ENCODE peak calls at places on chromosomes 11 and 22, in five cellular contexts. I is neuronal stem cell, Z is spleen, Q is NCI-H1417, N is myocyte. W is an unnamed sample.
A peak's percentile ranks its signal among the peaks of the same experiment; 100 is the strongest.

GRCh38 chr22:38871360-38872171 is 450 bp downstream of the CBX6 start:
- DNase-seq in I (no peak), Z (peak; percentile 85), Q (peak; percentile 56), N (peak; percentile 29), W (peak; percentile 65)

GRCh38 chr11:77211040-77211451 is 83.0 kb downstream of the MYO7A start:
- DNase-seq in I (no peak), Z (peak; percentile 73), Q (no peak), N (no peak), W (no peak)

GRCh38 chr22:32325811-32326237 is 31.8 kb upstream of the RFPL3 start:
- DNase-seq in I (no peak), Z (peak; percentile 41), Q (peak; percentile 1), N (no peak), W (no peak)

GRCh38 chr11:73995247-73995646 is 12.6 kb upstream of the UCP2 start:
- DNase-seq in I (no peak), Z (no peak), Q (no peak), N (no peak), W (no peak)

GRCh38 chr11:120554771-120555432 is 43.4 kb downstream of the GRIK4 start:
- DNase-seq in I (no peak), Z (peak; percentile 58), Q (no peak), N (no peak), W (peak; percentile 19)

GRCh38 chr22:19527321-19527721 is 3.1 kb upstream of the CLDN5 start:
- DNase-seq in I (no peak), Z (peak; percentile 56), Q (no peak), N (peak; percentile 77), W (peak; percentile 20)

GRCh38 chr11:61967924-61968757 is 707 bp upstream of the FTH1 start:
- DNase-seq in I (no peak), Z (peak; percentile 91), Q (peak; percentile 84), N (peak; percentile 50), W (peak; percentile 73)

GRCh38 chr22:43820671-43821305 is 8.7 kb upstream of the EFCAB6 start:
- DNase-seq in I (no peak), Z (no peak), Q (peak; percentile 38), N (no peak), W (peak; percentile 77)

GRCh38 chr22:38788016-38788415 is 5.9 kb downstream of the DNAL4 start:
- DNase-seq in I (no peak), Z (no peak), Q (no peak), N (no peak), W (peak; percentile 16)

GRCh38 chr22:23029521-23030228 is 40.6 kb upstream of the GNAZ start:
- DNase-seq in I (no peak), Z (no peak), Q (peak; percentile 25), N (no peak), W (peak; percentile 39)

GRCh38 chr11:69060806-69061712 is 12.3 kb downstream of the TPCN2 start:
- DNase-seq in I (no peak), Z (no peak), Q (no peak), N (no peak), W (no peak)

GRCh38 chr11:74025467-74026166 is 16.7 kb upstream of the UCP3 start:
- DNase-seq in I (no peak), Z (no peak), Q (no peak), N (no peak), W (no peak)

GRCh38 chr22:40210814-40211213 is 33.1 kb downstream of the TNRC6B start:
- DNase-seq in I (no peak), Z (no peak), Q (no peak), N (no peak), W (no peak)

GRCh38 chr11:122668562-122669090 is 13.1 kb downstream of the UBASH3B start:
- DNase-seq in I (no peak), Z (no peak), Q (no peak), N (peak; percentile 88), W (peak; percentile 46)

W was measured in NCI-H69.